ENCODE peak calls at places on chromosomes 13 and 19, in eight cellular contexts. O is endothelial cell, U is kidney tubule cell, F is GM06990, P is HTR-8/SVneo, K is SW480, T is right lobe of liver, W is BJ. J is an unnamed sample.

GRCh38 chr19:1468274-1469199 is 10.5 kb downstream of the C19orf25 start:
- DNase-seq in O (no peak), U (peak; percentile 46), F (peak; percentile 33), P (no peak), K (no peak), T (peak; percentile 66), W (no peak), J (peak; percentile 55)

GRCh38 chr19:7914598-7915045 is at the start of gene TGFBR3L:
- DNase-seq in O (no peak), U (no peak), F (peak; percentile 18), P (no peak), K (no peak), T (peak; percentile 41), W (no peak), J (peak; percentile 8)

GRCh38 chr19:7099597-7099921 is 30.1 kb downstream of the ZNF557 start:
- DNase-seq in O (no peak), U (no peak), F (no peak), P (no peak), K (no peak), T (no peak), W (peak; percentile 26), J (peak; percentile 93)

GRCh38 chr13:29954082-29955043 is 103.9 kb upstream of the UBL3 start:
- DNase-seq in O (no peak), U (peak; percentile 6), F (no peak), P (no peak), K (no peak), T (peak; percentile 39), W (no peak), J (no peak)

GRCh38 chr19:58380037-58380735 is 644 bp downstream of the ZNF837 start:
- DNase-seq in O (no peak), U (no peak), F (no peak), P (no peak), K (no peak), T (no peak), W (no peak), J (no peak)

GRCh38 chr13:73138967-73139491 is 80.2 kb downstream of the KLF5 start:
- DNase-seq in O (no peak), U (peak; percentile 65), F (no peak), P (no peak), K (no peak), T (no peak), W (no peak), J (no peak)

GRCh38 chr13:27182844-27183497 is 11.4 kb upstream of the USP12 start:
- DNase-seq in O (no peak), U (peak; percentile 98), F (no peak), P (peak; percentile 42), K (peak; percentile 20), T (peak; percentile 75), W (peak; percentile 69), J (no peak)

GRCh38 chr13:89550842-89551422 is 1796.6 kb upstream of the MIR17HG start:
- DNase-seq in O (no peak), U (peak; percentile 96), F (no peak), P (no peak), K (no peak), T (no peak), W (no peak), J (no peak)

GRCh38 chr19:38263696-38264485 is 482 bp upstream of the SPINT2 start:
- DNase-seq in O (no peak), U (peak; percentile 98), F (no peak), P (peak; percentile 62), K (peak; percentile 99), T (peak; percentile 59), W (no peak), J (peak; percentile 65)

GRCh38 chr13:75635101-75635620 is 969 bp upstream of the LMO7 start:
- DNase-seq in O (peak; percentile 28), U (peak; percentile 14), F (no peak), P (peak; percentile 12), K (peak; percentile 34), T (peak; percentile 25), W (no peak), J (no peak)

GRCh38 chr19:33734913-33735312 is 61.8 kb upstream of the KCTD15 start:
- DNase-seq in O (no peak), U (no peak), F (no peak), P (no peak), K (no peak), T (no peak), W (no peak), J (no peak)

GRCh38 chr13:113941571-113942191 is 32.2 kb downstream of the C13orf46 start:
- DNase-seq in O (no peak), U (peak; percentile 21), F (no peak), P (no peak), K (peak; percentile 85), T (no peak), W (no peak), J (no peak)

GRCh38 chr13:28583661-28584091 is 75.3 kb upstream of the POMP start:
- DNase-seq in O (peak; percentile 23), U (no peak), F (no peak), P (no peak), K (peak; percentile 13), T (no peak), W (no peak), J (peak; percentile 68)

GRCh38 chr13:40445557-40445990 is 220.9 kb downstream of the FOXO1 start:
- DNase-seq in O (peak; percentile 32), U (peak; percentile 99), F (peak; percentile 96), P (no peak), K (no peak), T (peak; percentile 62), W (no peak), J (no peak)

GRCh38 chr19:16067205-16067938 is 8.9 kb upstream of the TPM4 start:
- DNase-seq in O (no peak), U (no peak), F (no peak), P (no peak), K (no peak), T (peak; percentile 43), W (no peak), J (no peak)

GRCh38 chr19:16882146-16882545 is 6.7 kb upstream of the F2RL3 start:
- DNase-seq in O (no peak), U (no peak), F (no peak), P (no peak), K (no peak), T (no peak), W (no peak), J (no peak)

GRCh38 chr19:48819366-48819816 is 8.6 kb upstream of the BCAT2 start:
- DNase-seq in O (no peak), U (peak; percentile 52), F (no peak), P (peak; percentile 70), K (peak; percentile 54), T (peak; percentile 85), W (peak; percentile 79), J (no peak)

GRCh38 chr19:58328999-58329398 is 2.2 kb downstream of the ZSCAN22 start:
- DNase-seq in O (peak; percentile 56), U (no peak), F (no peak), P (no peak), K (peak; percentile 29), T (no peak), W (no peak), J (peak; percentile 73)

GRCh38 chr19:41350735-41351338 is 2.9 kb downstream of the TGFB1 start:
- DNase-seq in O (no peak), U (no peak), F (no peak), P (no peak), K (no peak), T (no peak), W (no peak), J (no peak)

GRCh38 chr13:39363393-39363792 is 239.6 kb downstream of the LHFPL6 start:
- DNase-seq in O (no peak), U (no peak), F (no peak), P (no peak), K (no peak), T (no peak), W (no peak), J (no peak)

GRCh38 chr13:110214637-110215036 is 92.3 kb downstream of the COL4A1 start:
- DNase-seq in O (no peak), U (no peak), F (no peak), P (no peak), K (no peak), T (no peak), W (no peak), J (no peak)